ENCODE peak calls at places on chromosomes 6 and 20, in seven cellular contexts. V is HCT116, N is PC-3, I is GM23248, S is hepatocyte, D is neural progenitor cell, T is MM.1S. M is an unnamed sample.

GRCh38 chr6:25022140-25022553 is 86.4 kb upstream of the RIPOR2 start:
- DNase-seq in V (no peak), D (no peak), I (peak; percentile 64), S (no peak), N (no peak), T (no peak), M (no peak)

GRCh38 chr6:2531426-2532208 is 219.1 kb downstream of the MYLK4 start:
- DNase-seq in T (no peak), I (peak; percentile 90), V (no peak), S (no peak), N (peak; percentile 93), D (no peak), M (no peak)

GRCh38 chr20:48722002-48722731 is 105.6 kb downstream of the PREX1 start:
- DNase-seq in N (no peak), I (peak; percentile 83), D (no peak), S (no peak), T (no peak), V (no peak), M (no peak)

GRCh38 chr20:21632654-21633053 is 72.8 kb upstream of the PAX1 start:
- DNase-seq in N (no peak), D (no peak), V (no peak), I (no peak), S (no peak), T (no peak), M (no peak)

GRCh38 chr20:24662756-24663399 is 193.4 kb downstream of the SYNDIG1 start:
- DNase-seq in D (no peak), V (no peak), S (no peak), N (no peak), T (no peak), I (peak; percentile 50), M (no peak)

GRCh38 chr6:151916680-151917164 is 109.2 kb downstream of the ESR1 start:
- DNase-seq in N (peak; percentile 89), S (no peak), D (no peak), I (peak; percentile 95), T (no peak), V (no peak), M (no peak)

GRCh38 chr6:110542311-110543024 is 66.1 kb upstream of the SLC22A16 start:
- DNase-seq in V (no peak), T (no peak), I (peak; percentile 43), S (no peak), D (no peak), N (no peak), M (no peak)

GRCh38 chr20:32360333-32360634 is 2.2 kb downstream of the ASXL1 start:
- DNase-seq in I (no peak), S (no peak), T (no peak), V (no peak), N (no peak), D (no peak), M (no peak)

GRCh38 chr6:5744497-5744896 is 262.2 kb downstream of the NRN1 start:
- DNase-seq in V (no peak), N (no peak), T (no peak), D (no peak), I (no peak), S (no peak), M (no peak)

GRCh38 chr20:37396520-37397075 is 50.7 kb downstream of the SRC start:
- DNase-seq in V (no peak), N (no peak), S (peak; percentile 71), T (no peak), D (peak; percentile 96), I (no peak), M (peak; percentile 91)

DNA sequence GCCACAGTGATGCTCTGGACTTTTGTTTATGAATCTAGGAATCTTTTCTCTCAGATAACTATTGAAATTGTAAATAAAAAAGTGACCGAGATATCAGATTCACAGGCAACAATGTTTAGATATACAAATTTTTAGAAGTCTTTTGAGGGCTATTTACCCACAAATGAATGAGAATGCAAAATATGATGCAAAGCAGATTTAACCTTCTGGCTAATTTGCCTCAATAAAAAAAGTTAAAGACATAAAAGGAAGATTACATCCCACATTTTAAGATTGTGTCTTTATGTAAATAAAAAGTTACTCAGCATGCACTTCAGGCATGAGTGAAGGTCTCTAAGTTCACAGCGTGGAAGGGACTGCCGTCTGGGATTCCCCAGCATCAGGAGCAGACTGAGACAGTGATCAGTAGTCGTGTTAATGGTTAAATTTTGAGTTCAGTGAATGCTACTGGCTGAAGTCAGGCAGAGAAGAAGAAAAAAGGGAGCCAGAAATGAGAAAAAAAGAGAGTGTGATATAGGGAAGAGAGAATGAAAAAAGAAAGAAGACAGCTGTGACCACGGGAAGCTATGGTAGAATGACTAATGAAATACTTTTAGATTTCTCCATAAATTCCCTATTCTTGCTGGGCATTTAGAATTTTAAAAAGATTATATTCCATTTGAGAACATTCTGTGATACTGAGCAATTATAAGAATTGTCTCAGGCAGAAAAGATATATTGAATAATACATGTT is 93.6 kb downstream of the MYB start:
- DNase-seq in I (no peak), D (no peak), V (no peak), T (no peak), N (no peak), S (no peak), M (no peak)
- TF ChIP-seq EZH2phosphoT487 in I (no peak), D (no peak), V (no peak), T (no peak), N (no peak), S (no peak), M (no peak)

GRCh38 chr6:133512410-133513016 is 271.4 kb downstream of the EYA4 start:
- DNase-seq in V (peak; percentile 44), I (peak; percentile 70), D (peak; percentile 70), T (peak; percentile 17), S (peak; percentile 65), N (peak; percentile 70), M (peak; percentile 68)
- TF ChIP-seq EZH2phosphoT487 in V (no peak), I (no peak), D (no peak), T (no peak), S (no peak), N (no peak), M (no peak)

DNA sequence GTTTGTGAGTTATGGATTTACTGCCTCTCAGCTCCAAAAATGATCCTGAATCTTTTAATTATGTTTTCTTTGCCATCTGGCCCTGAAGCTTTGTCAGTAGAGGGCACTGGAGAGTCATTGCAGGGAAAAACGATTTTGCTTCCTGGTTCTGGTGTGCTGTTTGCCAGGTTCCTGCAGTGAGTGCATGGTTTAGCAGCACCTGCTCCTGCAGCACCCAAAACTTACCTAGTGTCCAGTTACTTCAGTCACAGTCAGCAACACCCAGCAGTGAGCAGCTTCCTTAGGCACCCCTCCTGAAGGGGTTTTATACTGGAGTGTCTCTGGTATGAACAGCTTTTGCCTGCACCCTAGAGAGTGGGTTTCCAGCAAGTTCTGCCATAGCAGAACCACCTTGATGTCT is 6.0 kb upstream of the TRIM26 start:
- DNase-seq in S (peak; percentile 74), V (no peak), D (peak; percentile 66), T (peak; percentile 52), N (peak; percentile 78), I (peak; percentile 73), M (peak; percentile 78)
- TF ChIP-seq EZH2phosphoT487 in S (no peak), V (no peak), D (no peak), T (no peak), N (no peak), I (no peak), M (no peak)

DNA sequence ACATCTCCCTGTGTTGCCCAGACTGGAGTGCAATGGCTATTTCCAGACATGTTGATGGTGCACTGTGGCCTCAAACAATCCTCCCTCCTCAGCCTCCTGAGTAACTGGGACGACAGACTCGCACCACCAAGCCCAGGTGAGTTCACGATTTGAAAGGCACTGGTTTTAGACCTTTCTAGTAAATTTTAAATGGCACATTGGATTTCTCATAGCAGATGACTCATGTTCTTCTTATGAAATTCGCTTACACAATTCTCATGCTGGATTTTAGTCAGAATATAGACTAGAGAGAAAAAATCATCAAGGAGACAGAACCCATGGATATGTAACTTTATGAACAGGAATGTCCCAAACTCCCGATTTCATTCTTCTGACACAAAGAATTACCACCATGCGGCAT is 18.1 kb upstream of the PXDC1 start:
- DNase-seq in V (no peak), T (no peak), S (no peak), N (peak; percentile 58), I (peak; percentile 83), D (no peak), M (no peak)
- TF ChIP-seq EZH2phosphoT487 in V (no peak), T (no peak), S (no peak), N (no peak), I (no peak), D (no peak), M (no peak)

DNA sequence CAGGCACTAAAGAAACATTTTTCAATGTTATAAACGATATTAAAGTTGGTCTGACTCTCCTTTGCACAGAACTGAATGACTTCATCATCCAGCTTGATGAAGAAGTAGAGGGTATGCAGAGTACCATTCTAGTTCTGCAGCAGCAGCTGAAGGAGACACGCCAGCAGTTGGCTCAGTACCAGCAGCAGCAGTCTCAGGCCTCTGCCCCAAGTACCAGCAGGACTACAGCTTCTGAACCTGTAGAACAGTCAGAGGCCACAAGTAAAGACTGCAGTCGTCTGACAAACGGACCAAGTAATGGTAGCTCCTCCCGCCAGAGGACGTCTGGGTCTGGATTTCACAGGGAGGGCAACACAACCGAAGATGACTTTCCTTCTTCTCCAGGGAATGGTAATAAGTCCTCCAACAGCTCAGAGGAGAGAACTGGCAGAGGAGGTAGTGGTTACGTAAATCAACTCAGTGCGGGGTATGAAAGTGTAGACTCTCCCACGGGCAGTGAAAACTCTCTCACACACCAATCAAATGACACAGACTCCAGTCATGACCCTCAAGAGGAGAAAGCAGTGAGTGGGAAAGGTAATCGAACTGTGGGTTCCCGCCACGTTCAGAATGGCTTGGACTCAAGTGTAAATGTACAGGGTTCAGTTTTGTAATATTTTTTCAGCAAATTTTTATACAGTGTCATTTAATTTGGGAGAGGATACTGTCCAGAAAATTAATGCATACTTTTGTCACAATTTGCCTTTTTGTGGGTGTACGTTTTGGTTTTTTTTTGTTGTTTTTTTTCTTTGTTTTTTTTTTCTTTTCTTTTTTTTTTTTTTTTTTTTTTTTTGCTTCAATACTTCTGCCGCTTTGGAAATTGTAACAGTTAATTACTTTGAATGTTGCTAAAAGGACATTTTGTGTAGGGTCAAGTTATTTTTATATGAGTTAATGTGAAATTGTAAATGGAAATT is 6.6 kb upstream of the ACAT2 start:
- DNase-seq in I (peak; percentile 20), V (no peak), T (no peak), N (no peak), S (no peak), D (no peak), M (no peak)
- TF ChIP-seq EZH2phosphoT487 in I (no peak), V (no peak), T (no peak), N (no peak), S (no peak), D (no peak), M (no peak)

DNA sequence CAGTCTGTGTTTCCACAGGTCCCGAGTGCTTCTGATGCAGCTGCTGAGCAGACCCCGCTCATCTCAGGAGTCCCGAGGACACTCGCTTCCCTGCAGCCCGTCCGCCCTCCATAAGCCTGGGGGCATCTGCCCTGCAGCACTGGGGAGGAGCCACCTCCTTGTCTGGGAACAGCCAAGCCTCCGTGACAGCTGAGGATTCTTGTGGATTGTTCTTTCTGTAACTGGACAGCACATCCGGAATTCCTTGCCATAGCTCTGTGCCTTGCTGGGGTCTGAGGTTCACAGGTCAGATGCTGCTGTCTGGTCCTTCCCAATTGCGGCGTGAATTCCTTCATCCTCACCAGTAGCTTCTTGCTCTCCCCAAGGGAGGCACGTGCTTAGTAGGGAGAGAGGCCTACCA is 38.4 kb upstream of the FNDC1 start:
- DNase-seq in I (no peak), N (no peak), D (no peak), V (no peak), S (no peak), T (no peak), M (no peak)
- TF ChIP-seq EZH2phosphoT487 in I (no peak), N (no peak), D (no peak), V (no peak), S (no peak), T (no peak), M (no peak)

GRCh38 chr6:160995271-160995670 is 3.7 kb downstream of the MAP3K4 start:
- DNase-seq in S (no peak), T (no peak), I (no peak), N (no peak), D (no peak), V (no peak), M (no peak)
- TF ChIP-seq EZH2phosphoT487 in S (no peak), T (no peak), I (no peak), N (no peak), D (no peak), V (no peak), M (no peak)